ENCODE peak calls at places on chromosomes 13 and 19, in ten cellular contexts. D is stimulated activated CD4-positive, alpha-beta T cell treated with anti-CD3 and anti-CD28 coated beads, Interleukin-4, amount 100 ng/mL, for 24 hours; Z is kidney epithelial cell; U is progenitor cell of endocrine pancreas; G is AG09309; R is breast epithelium; T is neural progenitor cell; V is AG08395; I is dermis blood vessel endothelial cell; E is stimulated activated CD8-positive, alpha-beta memory T cell treated with anti-CD3 and anti-CD28 coated beads, Interleukin-7, amount 100 ng/mL, for 1 hour. N is an unnamed sample.

GRCh38 chr19:2775556-2776430 is 7.3 kb downstream of the SGTA start:
- DNase-seq in I (peak; percentile 83), Z (no peak), T (no peak), G (no peak), R (no peak), D (peak; percentile 70), U (no peak), V (no peak), E (peak; percentile 33), N (peak; percentile 63)

GRCh38 chr19:48997972-48998371 is 4.3 kb downstream of the RUVBL2 start:
- DNase-seq in V (peak; percentile 43), D (peak; percentile 55), U (peak; percentile 53), Z (no peak), G (no peak), E (peak; percentile 23), I (peak; percentile 79), T (peak; percentile 88), R (no peak), N (peak; percentile 68)

GRCh38 chr13:91331047-91331915 is 16.2 kb upstream of the MIR17HG start:
- DNase-seq in D (no peak), G (no peak), U (no peak), V (no peak), R (no peak), I (no peak), E (no peak), T (no peak), Z (no peak), N (no peak)

GRCh38 chr19:30173593-30174356 is 198.4 kb upstream of the ZNF536 start:
- DNase-seq in V (no peak), Z (no peak), D (no peak), I (no peak), R (no peak), E (no peak), U (no peak), T (no peak), G (no peak), N (no peak)

GRCh38 chr19:30580673-30581072 is 208.5 kb downstream of the ZNF536 start:
- DNase-seq in E (no peak), G (no peak), I (no peak), Z (no peak), D (no peak), T (no peak), R (no peak), V (no peak), U (no peak), N (no peak)

GRCh38 chr13:108070925-108071324 is 144.4 kb downstream of the LIG4 start:
- DNase-seq in I (no peak), R (no peak), E (no peak), G (no peak), Z (no peak), U (no peak), T (peak; percentile 30), D (no peak), V (no peak), N (no peak)

GRCh38 chr13:106522898-106523525 is 12.4 kb downstream of the EFNB2 start:
- DNase-seq in T (no peak), D (no peak), G (no peak), Z (no peak), I (peak; percentile 37), U (no peak), E (no peak), R (no peak), V (no peak), N (no peak)

GRCh38 chr13:74203576-74203975 is 69.4 kb upstream of the KLF12 start:
- DNase-seq in V (no peak), R (no peak), E (no peak), D (no peak), T (no peak), U (no peak), G (no peak), I (no peak), Z (no peak), N (peak; percentile 41)

GRCh38 chr13:109862627-109863026 is 76.2 kb upstream of the IRS2 start:
- DNase-seq in E (no peak), U (no peak), V (no peak), Z (no peak), G (no peak), I (no peak), D (no peak), R (no peak), T (no peak), N (peak; percentile 86)

GRCh38 chr19:5231857-5232503 is 108.6 kb downstream of the PTPRS start:
- DNase-seq in R (no peak), T (no peak), U (no peak), G (no peak), Z (no peak), I (no peak), E (no peak), D (no peak), V (no peak), N (no peak)

GRCh38 chr13:113874579-113875428 is 10.9 kb upstream of the GAS6 start:
- DNase-seq in D (no peak), T (no peak), G (no peak), U (no peak), R (no peak), V (no peak), I (no peak), Z (no peak), E (no peak), N (no peak)

GRCh38 chr19:45768644-45769053 is 403 bp downstream of the SIX5 start:
- DNase-seq in U (no peak), R (no peak), E (no peak), G (no peak), I (peak; percentile 56), V (no peak), T (peak; percentile 71), Z (no peak), D (peak; percentile 34), N (peak; percentile 63)

GRCh38 chr13:99935772-99936171 is 35.8 kb downstream of the ZIC5 start:
- DNase-seq in Z (no peak), R (no peak), U (no peak), G (no peak), V (no peak), I (no peak), D (no peak), E (no peak), T (no peak), N (no peak)

GRCh38 chr19:4009990-4010807 is 2.7 kb downstream of the PIAS4 start:
- DNase-seq in E (no peak), T (no peak), U (no peak), R (no peak), Z (no peak), I (no peak), V (no peak), D (no peak), G (no peak), N (peak; percentile 50)

GRCh38 chr13:113148407-113148806 is 10.0 kb upstream of the PROZ start:
- DNase-seq in E (no peak), G (no peak), V (no peak), I (no peak), Z (no peak), D (no peak), T (no peak), R (no peak), U (no peak), N (no peak)

GRCh38 chr13:77267362-77267761 is 59.5 kb downstream of the MYCBP2 start:
- DNase-seq in U (no peak), E (no peak), I (no peak), R (no peak), G (no peak), D (no peak), T (no peak), Z (no peak), V (peak; percentile 3), N (peak; percentile 82)